ENCODE peak calls at places on chromosomes 3 and 15, in seven cellular contexts. One of them, this sample, is unnamed.

GRCh38 chr3:53677406-53677805 is 168.8 kb downstream of the CHDH start:
- DNase-seq in left lobe of liver: no peak
- DNase-seq in endothelial cell: no peak
- DNase-seq in germinal center: no peak
- DNase-seq in activated gamma-delta T cell treated with Interleukin-2 at 50 U/mL for 16 hours: no peak
- DNase-seq in stimulated activated CD8-positive, alpha-beta memory T cell treated with anti-CD3 and anti-CD28 coated beads, Interleukin-4, amount 100 ng/mL, for 24 hours: no peak
- DNase-seq in amygdala: no peak
- DNase-seq in this sample: no peak

GRCh38 chr3:192409838-192410683 is 317.3 kb downstream of the FGF12 start:
- DNase-seq in left lobe of liver: no peak
- DNase-seq in endothelial cell: peak
- DNase-seq in amygdala: no peak
- DNase-seq in stimulated activated CD8-positive, alpha-beta memory T cell treated with anti-CD3 and anti-CD28 coated beads, Interleukin-4, amount 100 ng/mL, for 24 hours: no peak
- DNase-seq in germinal center: peak
- DNase-seq in activated gamma-delta T cell treated with Interleukin-2 at 50 U/mL for 16 hours: no peak
- DNase-seq in this sample: no peak

GRCh38 chr3:122563717-122564025 is 429 bp downstream of the PARP9 start:
- DNase-seq in amygdala: no peak
- DNase-seq in germinal center: no peak
- DNase-seq in left lobe of liver: no peak
- DNase-seq in endothelial cell: no peak
- DNase-seq in activated gamma-delta T cell treated with Interleukin-2 at 50 U/mL for 16 hours: no peak
- DNase-seq in stimulated activated CD8-positive, alpha-beta memory T cell treated with anti-CD3 and anti-CD28 coated beads, Interleukin-4, amount 100 ng/mL, for 24 hours: no peak
- DNase-seq in this sample: no peak

GRCh38 chr3:131349946-131350347 is 31.6 kb upstream of the NUDT16 start:
- DNase-seq in endothelial cell: no peak
- DNase-seq in amygdala: no peak
- DNase-seq in stimulated activated CD8-positive, alpha-beta memory T cell treated with anti-CD3 and anti-CD28 coated beads, Interleukin-4, amount 100 ng/mL, for 24 hours: no peak
- DNase-seq in left lobe of liver: no peak
- DNase-seq in germinal center: no peak
- DNase-seq in activated gamma-delta T cell treated with Interleukin-2 at 50 U/mL for 16 hours: no peak
- DNase-seq in this sample: peak

GRCh38 chr15:78216276-78217229 is 17.8 kb downstream of the ACSBG1 start:
- DNase-seq in endothelial cell: no peak
- DNase-seq in left lobe of liver: peak
- DNase-seq in activated gamma-delta T cell treated with Interleukin-2 at 50 U/mL for 16 hours: no peak
- DNase-seq in stimulated activated CD8-positive, alpha-beta memory T cell treated with anti-CD3 and anti-CD28 coated beads, Interleukin-4, amount 100 ng/mL, for 24 hours: no peak
- DNase-seq in germinal center: no peak
- DNase-seq in amygdala: no peak
- DNase-seq in this sample: peak

GRCh38 chr15:70488002-70488605 is 275.3 kb downstream of the UACA start:
- DNase-seq in amygdala: peak
- DNase-seq in stimulated activated CD8-positive, alpha-beta memory T cell treated with anti-CD3 and anti-CD28 coated beads, Interleukin-4, amount 100 ng/mL, for 24 hours: peak
- DNase-seq in endothelial cell: peak
- DNase-seq in left lobe of liver: peak
- DNase-seq in activated gamma-delta T cell treated with Interleukin-2 at 50 U/mL for 16 hours: peak
- DNase-seq in germinal center: peak
- DNase-seq in this sample: peak

GRCh38 chr15:91911878-91912277 is 58.4 kb downstream of the SLCO3A1 start:
- DNase-seq in endothelial cell: no peak
- DNase-seq in stimulated activated CD8-positive, alpha-beta memory T cell treated with anti-CD3 and anti-CD28 coated beads, Interleukin-4, amount 100 ng/mL, for 24 hours: no peak
- DNase-seq in left lobe of liver: no peak
- DNase-seq in amygdala: no peak
- DNase-seq in germinal center: no peak
- DNase-seq in activated gamma-delta T cell treated with Interleukin-2 at 50 U/mL for 16 hours: no peak
- DNase-seq in this sample: no peak

GRCh38 chr3:55854395-55854994 is 367.4 kb upstream of the WNT5A start:
- DNase-seq in left lobe of liver: no peak
- DNase-seq in activated gamma-delta T cell treated with Interleukin-2 at 50 U/mL for 16 hours: no peak
- DNase-seq in stimulated activated CD8-positive, alpha-beta memory T cell treated with anti-CD3 and anti-CD28 coated beads, Interleukin-4, amount 100 ng/mL, for 24 hours: no peak
- DNase-seq in germinal center: no peak
- DNase-seq in endothelial cell: no peak
- DNase-seq in amygdala: no peak
- DNase-seq in this sample: no peak

GRCh38 chr15:59260090-59260489 is 53.4 kb downstream of the LDHAL6B start:
- DNase-seq in amygdala: peak
- DNase-seq in activated gamma-delta T cell treated with Interleukin-2 at 50 U/mL for 16 hours: no peak
- DNase-seq in germinal center: no peak
- DNase-seq in left lobe of liver: no peak
- DNase-seq in stimulated activated CD8-positive, alpha-beta memory T cell treated with anti-CD3 and anti-CD28 coated beads, Interleukin-4, amount 100 ng/mL, for 24 hours: no peak
- DNase-seq in endothelial cell: no peak
- DNase-seq in this sample: no peak

GRCh38 chr3:160016972-160017371 is 28.3 kb downstream of the IL12A start:
- DNase-seq in stimulated activated CD8-positive, alpha-beta memory T cell treated with anti-CD3 and anti-CD28 coated beads, Interleukin-4, amount 100 ng/mL, for 24 hours: no peak
- DNase-seq in activated gamma-delta T cell treated with Interleukin-2 at 50 U/mL for 16 hours: no peak
- DNase-seq in germinal center: no peak
- DNase-seq in left lobe of liver: no peak
- DNase-seq in amygdala: no peak
- DNase-seq in endothelial cell: no peak
- DNase-seq in this sample: peak

This sample was measured in fibroblast of the conjunctiva.